ENCODE peak calls at places on chromosomes 6 and 20, in six cellular contexts. One of them, this sample, is unnamed.

GRCh38 chr6:131065112-131065823 is 2.2 kb upstream of the EPB41L2 start:
- DNase-seq in CD8-positive, alpha-beta T cell: no peak
- DNase-seq in tibial artery: no peak
- DNase-seq in OCI-LY7: no peak
- DNase-seq in MM.1S: no peak
- DNase-seq in astrocyte of the cerebellum: no peak
- DNase-seq in this sample: no peak

GRCh38 chr6:17971128-17972073 is 16.0 kb downstream of the KIF13A start:
- DNase-seq in OCI-LY7: no peak
- DNase-seq in astrocyte of the cerebellum: no peak
- DNase-seq in MM.1S: no peak
- DNase-seq in tibial artery: no peak
- DNase-seq in CD8-positive, alpha-beta T cell: no peak
- DNase-seq in this sample: no peak

GRCh38 chr6:141484726-141485125 is 648.0 kb upstream of the GJE1 start:
- DNase-seq in OCI-LY7: peak; percentile 87
- DNase-seq in MM.1S: peak; percentile 86
- DNase-seq in CD8-positive, alpha-beta T cell: no peak
- DNase-seq in tibial artery: no peak
- DNase-seq in astrocyte of the cerebellum: no peak
- DNase-seq in this sample: no peak

GRCh38 chr6:106702046-106702445 is 72.7 kb downstream of the QRSL1 start:
- DNase-seq in MM.1S: no peak
- DNase-seq in CD8-positive, alpha-beta T cell: no peak
- DNase-seq in astrocyte of the cerebellum: no peak
- DNase-seq in tibial artery: no peak
- DNase-seq in OCI-LY7: peak; percentile 89
- DNase-seq in this sample: no peak

GRCh38 chr20:46826343-46826984 is 68.2 kb upstream of the EYA2 start:
- DNase-seq in CD8-positive, alpha-beta T cell: no peak
- DNase-seq in OCI-LY7: no peak
- DNase-seq in astrocyte of the cerebellum: no peak
- DNase-seq in tibial artery: no peak
- DNase-seq in MM.1S: no peak
- DNase-seq in this sample: no peak

GRCh38 chr6:6927437-6928361 is 180.1 kb upstream of the RREB1 start:
- DNase-seq in astrocyte of the cerebellum: no peak
- DNase-seq in MM.1S: no peak
- DNase-seq in tibial artery: no peak
- DNase-seq in CD8-positive, alpha-beta T cell: no peak
- DNase-seq in OCI-LY7: no peak
- DNase-seq in this sample: no peak

GRCh38 chr6:92967352-92967751 is 452.0 kb downstream of the EPHA7 start:
- DNase-seq in tibial artery: no peak
- DNase-seq in OCI-LY7: peak; percentile 22
- DNase-seq in MM.1S: no peak
- DNase-seq in astrocyte of the cerebellum: no peak
- DNase-seq in CD8-positive, alpha-beta T cell: no peak
- DNase-seq in this sample: no peak

GRCh38 chr6:12751694-12752304 is 35.2 kb downstream of the PHACTR1 start:
- DNase-seq in tibial artery: no peak
- DNase-seq in astrocyte of the cerebellum: peak; percentile 42
- DNase-seq in MM.1S: peak; percentile 58
- DNase-seq in CD8-positive, alpha-beta T cell: no peak
- DNase-seq in OCI-LY7: peak; percentile 26
- DNase-seq in this sample: peak; percentile 29

GRCh38 chr6:120771019-120771418 is 563.3 kb downstream of the TBC1D32 start:
- DNase-seq in CD8-positive, alpha-beta T cell: no peak
- DNase-seq in MM.1S: no peak
- DNase-seq in tibial artery: no peak
- DNase-seq in astrocyte of the cerebellum: no peak
- DNase-seq in OCI-LY7: no peak
- DNase-seq in this sample: no peak

GRCh38 chr20:19540401-19540800 is 217.7 kb upstream of the RIN2 start:
- DNase-seq in CD8-positive, alpha-beta T cell: no peak
- DNase-seq in tibial artery: no peak
- DNase-seq in OCI-LY7: no peak
- DNase-seq in astrocyte of the cerebellum: no peak
- DNase-seq in MM.1S: no peak
- DNase-seq in this sample: no peak

GRCh38 chr6:28929887-28930620 is 6.3 kb upstream of the TRIM27 start:
- DNase-seq in MM.1S: no peak
- DNase-seq in astrocyte of the cerebellum: no peak
- DNase-seq in CD8-positive, alpha-beta T cell: no peak
- DNase-seq in OCI-LY7: no peak
- DNase-seq in tibial artery: no peak
- DNase-seq in this sample: no peak

GRCh38 chr6:16804515-16805161 is 43.4 kb upstream of the ATXN1 start:
- DNase-seq in MM.1S: no peak
- DNase-seq in OCI-LY7: no peak
- DNase-seq in CD8-positive, alpha-beta T cell: no peak
- DNase-seq in tibial artery: no peak
- DNase-seq in astrocyte of the cerebellum: no peak
- DNase-seq in this sample: no peak
- H3K4me3 ChIP-seq in MM.1S: no peak overlapping the region
- H3K4me3 ChIP-seq in OCI-LY7: no peak overlapping the region
- H3K4me3 ChIP-seq in CD8-positive, alpha-beta T cell: no peak overlapping the region
- H3K4me3 ChIP-seq in tibial artery: no peak overlapping the region
- H3K4me3 ChIP-seq in astrocyte of the cerebellum: no peak overlapping the region
- H3K4me3 ChIP-seq in this sample: no peak overlapping the region

GRCh38 chr6:158442309-158442705 is 117.6 kb upstream of the TMEM181 start:
- DNase-seq in CD8-positive, alpha-beta T cell: no peak
- DNase-seq in MM.1S: no peak
- DNase-seq in astrocyte of the cerebellum: no peak
- DNase-seq in tibial artery: no peak
- DNase-seq in OCI-LY7: no peak
- DNase-seq in this sample: no peak
- TF ChIP-seq CTCF in CD8-positive, alpha-beta T cell: no peak
- TF ChIP-seq CTCF in MM.1S: no peak
- TF ChIP-seq CTCF in astrocyte of the cerebellum: no peak
- TF ChIP-seq CTCF in tibial artery: no peak
- TF ChIP-seq CTCF in OCI-LY7: no peak
- TF ChIP-seq CTCF in this sample: no peak

GRCh38 chr6:36443951-36444428 is 1.2 kb downstream of the KCTD20 start:
- DNase-seq in CD8-positive, alpha-beta T cell: no peak
- DNase-seq in tibial artery: no peak
- DNase-seq in MM.1S: peak; percentile 39
- DNase-seq in astrocyte of the cerebellum: no peak
- DNase-seq in OCI-LY7: peak; percentile 52
- DNase-seq in this sample: no peak
- H3K4me3 ChIP-seq in CD8-positive, alpha-beta T cell: peak overlapping the region; percentile 64
- H3K4me3 ChIP-seq in tibial artery: peak overlapping the region; percentile 88
- H3K4me3 ChIP-seq in MM.1S: peak overlapping the region; percentile 67
- H3K4me3 ChIP-seq in astrocyte of the cerebellum: peak overlapping the region; percentile 88
- H3K4me3 ChIP-seq in OCI-LY7: peak overlapping the region; percentile 96
- H3K4me3 ChIP-seq in this sample: peak overlapping the region; percentile 71

DNA sequence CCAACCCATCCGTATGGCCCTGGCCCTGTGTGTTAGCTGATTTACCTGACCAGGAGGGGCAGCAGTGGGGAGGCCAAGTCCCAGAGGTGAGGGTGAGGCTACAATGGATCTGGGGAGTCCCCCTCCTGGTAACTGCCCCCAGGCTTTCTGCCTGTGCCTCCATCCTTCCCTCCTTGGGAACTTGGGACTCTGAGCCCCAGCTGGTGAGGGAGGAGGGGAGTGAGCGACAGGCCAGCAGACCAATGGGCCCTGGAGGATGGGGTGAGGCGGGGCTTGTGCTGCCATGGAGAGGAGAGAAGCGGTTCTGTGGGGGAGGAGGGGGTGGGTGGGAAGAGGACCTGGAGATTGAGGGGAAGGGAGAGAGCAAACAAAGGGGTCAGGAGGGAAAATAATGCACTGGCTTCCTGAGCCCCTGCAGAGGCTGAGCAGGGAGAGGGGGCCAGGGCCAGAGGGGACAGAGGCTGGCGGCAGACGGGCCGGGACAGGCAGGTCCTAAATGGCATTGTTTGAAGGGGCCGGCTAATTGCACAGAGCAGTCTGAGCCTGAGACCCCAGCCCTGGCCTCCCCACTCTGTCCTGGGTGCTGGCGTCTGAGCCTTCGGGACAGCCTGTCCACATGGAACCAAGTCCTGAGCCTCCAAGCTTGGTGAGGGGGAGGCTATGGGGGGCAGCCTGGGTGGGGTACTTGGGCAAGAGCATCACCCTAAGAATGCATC is 17.5 kb downstream of the DNMT3B start:
- DNase-seq in tibial artery: no peak
- DNase-seq in OCI-LY7: no peak
- DNase-seq in MM.1S: no peak
- DNase-seq in astrocyte of the cerebellum: no peak
- DNase-seq in CD8-positive, alpha-beta T cell: no peak
- DNase-seq in this sample: no peak
- TF ChIP-seq CTCF in tibial artery: no peak
- TF ChIP-seq CTCF in OCI-LY7: no peak
- TF ChIP-seq CTCF in MM.1S: no peak
- TF ChIP-seq CTCF in astrocyte of the cerebellum: no peak
- TF ChIP-seq CTCF in CD8-positive, alpha-beta T cell: no peak
- TF ChIP-seq CTCF in this sample: no peak

GRCh38 chr6:47308223-47308567 is 1.5 kb downstream of the TNFRSF21 start:
- DNase-seq in MM.1S: no peak
- DNase-seq in astrocyte of the cerebellum: no peak
- DNase-seq in OCI-LY7: peak; percentile 51
- DNase-seq in CD8-positive, alpha-beta T cell: no peak
- DNase-seq in tibial artery: no peak
- DNase-seq in this sample: no peak
- H3K4me3 ChIP-seq in MM.1S: no peak overlapping the region
- H3K4me3 ChIP-seq in astrocyte of the cerebellum: peak overlapping the region; percentile 74
- H3K4me3 ChIP-seq in OCI-LY7: peak overlapping the region; percentile 95
- H3K4me3 ChIP-seq in CD8-positive, alpha-beta T cell: no peak overlapping the region
- H3K4me3 ChIP-seq in tibial artery: peak overlapping the region; percentile 65
- H3K4me3 ChIP-seq in this sample: peak overlapping the region; percentile 91

GRCh38 chr6:44222987-44223470 is 366 bp upstream of the SLC29A1 start:
- DNase-seq in CD8-positive, alpha-beta T cell: no peak
- DNase-seq in tibial artery: peak; percentile 75
- DNase-seq in MM.1S: peak; percentile 14
- DNase-seq in OCI-LY7: no peak
- DNase-seq in astrocyte of the cerebellum: no peak
- DNase-seq in this sample: no peak
- TF ChIP-seq CTCF in CD8-positive, alpha-beta T cell: no peak
- TF ChIP-seq CTCF in tibial artery: no peak
- TF ChIP-seq CTCF in MM.1S: no peak
- TF ChIP-seq CTCF in OCI-LY7: no peak
- TF ChIP-seq CTCF in astrocyte of the cerebellum: no peak
- TF ChIP-seq CTCF in this sample: no peak

GRCh38 chr20:36155991-36156390 is 1.5 kb downstream of the EPB41L1 start:
- DNase-seq in MM.1S: no peak
- DNase-seq in tibial artery: no peak
- DNase-seq in CD8-positive, alpha-beta T cell: no peak
- DNase-seq in OCI-LY7: no peak
- DNase-seq in astrocyte of the cerebellum: no peak
- DNase-seq in this sample: no peak

GRCh38 chr20:36153754-36154695 is 515 bp upstream of the EPB41L1 start:
- DNase-seq in astrocyte of the cerebellum: no peak
- DNase-seq in CD8-positive, alpha-beta T cell: peak; percentile 7
- DNase-seq in MM.1S: peak; percentile 62
- DNase-seq in tibial artery: peak; percentile 95
- DNase-seq in OCI-LY7: no peak
- DNase-seq in this sample: no peak

GRCh38 chr20:36153204-36153603 is 1.3 kb upstream of the EPB41L1 start:
- DNase-seq in CD8-positive, alpha-beta T cell: no peak
- DNase-seq in OCI-LY7: no peak
- DNase-seq in tibial artery: no peak
- DNase-seq in astrocyte of the cerebellum: no peak
- DNase-seq in MM.1S: no peak
- DNase-seq in this sample: no peak

GRCh38 chr20:36155629-36155971 is 1.1 kb downstream of the EPB41L1 start:
- DNase-seq in OCI-LY7: no peak
- DNase-seq in MM.1S: no peak
- DNase-seq in tibial artery: no peak
- DNase-seq in astrocyte of the cerebellum: no peak
- DNase-seq in CD8-positive, alpha-beta T cell: no peak
- DNase-seq in this sample: no peak

GRCh38 chr20:36154696-36155628 is at the start of gene EPB41L1:
- DNase-seq in tibial artery: peak; percentile 76
- DNase-seq in CD8-positive, alpha-beta T cell: no peak
- DNase-seq in OCI-LY7: no peak
- DNase-seq in MM.1S: no peak
- DNase-seq in astrocyte of the cerebellum: no peak
- DNase-seq in this sample: no peak
- H3K4me3 ChIP-seq in tibial artery: peak within 1 kb of the TSS; percentile 69
- H3K4me3 ChIP-seq in CD8-positive, alpha-beta T cell: peak within 1 kb of the TSS; percentile 35
- H3K4me3 ChIP-seq in OCI-LY7: no peak within 1 kb of the TSS
- H3K4me3 ChIP-seq in MM.1S: peak within 1 kb of the TSS; percentile 61
- H3K4me3 ChIP-seq in astrocyte of the cerebellum: peak within 1 kb of the TSS; percentile 60
- H3K4me3 ChIP-seq in this sample: peak within 1 kb of the TSS; percentile 70

GRCh38 chr20:40251284-40251932 is 437.6 kb downstream of the MAFB start:
- DNase-seq in tibial artery: no peak
- DNase-seq in OCI-LY7: peak; percentile 15
- DNase-seq in CD8-positive, alpha-beta T cell: no peak
- DNase-seq in astrocyte of the cerebellum: no peak
- DNase-seq in MM.1S: peak; percentile 23
- DNase-seq in this sample: peak; percentile 26
- TF ChIP-seq CTCF in tibial artery: peak; percentile 38
- TF ChIP-seq CTCF in OCI-LY7: peak; percentile 72
- TF ChIP-seq CTCF in CD8-positive, alpha-beta T cell: no peak
- TF ChIP-seq CTCF in astrocyte of the cerebellum: peak; percentile 35
- TF ChIP-seq CTCF in MM.1S: peak; percentile 66
- TF ChIP-seq CTCF in this sample: peak; percentile 68

DNA sequence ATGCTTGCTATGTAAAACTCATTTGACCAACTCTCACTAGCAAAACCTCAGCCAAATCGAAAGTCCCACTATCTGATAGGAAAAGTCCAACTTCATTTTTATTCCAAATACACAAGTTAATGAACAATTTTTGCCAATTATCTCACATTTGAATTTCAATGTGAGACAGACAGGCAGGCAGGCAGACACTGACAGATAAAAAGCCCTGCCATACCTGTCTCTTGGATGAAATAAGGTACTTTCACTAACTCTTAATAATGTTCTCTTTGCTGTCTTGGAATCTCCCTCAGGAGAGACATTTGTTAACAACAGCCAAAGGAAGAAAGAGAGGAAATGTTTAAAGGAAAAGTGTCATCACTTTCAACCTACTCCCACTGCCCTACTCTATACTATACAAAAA is 82.0 kb downstream of the RNGTT start:
- DNase-seq in tibial artery: no peak
- DNase-seq in CD8-positive, alpha-beta T cell: no peak
- DNase-seq in OCI-LY7: no peak
- DNase-seq in astrocyte of the cerebellum: no peak
- DNase-seq in MM.1S: no peak
- DNase-seq in this sample: no peak
- H3K4me3 ChIP-seq in tibial artery: no peak overlapping the region
- H3K4me3 ChIP-seq in CD8-positive, alpha-beta T cell: no peak overlapping the region
- H3K4me3 ChIP-seq in OCI-LY7: no peak overlapping the region
- H3K4me3 ChIP-seq in astrocyte of the cerebellum: no peak overlapping the region
- H3K4me3 ChIP-seq in MM.1S: no peak overlapping the region
- H3K4me3 ChIP-seq in this sample: no peak overlapping the region

This sample was measured in HFF-Myc.